ENCODE peak calls at places on chromosomes 16 and 17, in six cellular contexts. V is hepatic stellate cell; Z is HuH-7.5; Q is left cardiac atrium; L is fibroblast of the conjunctiva; O is activated CD4-positive, CD25-positive, alpha-beta regulatory T cell. W is an unnamed sample.
A peak's percentile ranks its signal among the peaks of the same experiment; 100 is the strongest.

GRCh38 chr17:49809056-49809455 is 20.6 kb downstream of the KAT7 start:
- DNase-seq in O (no peak), V (no peak), Z (no peak), Q (no peak), L (no peak), W (no peak)

GRCh38 chr16:3601614-3602319 is 9.6 kb downstream of the SLX4 start:
- DNase-seq in V (no peak), Z (no peak), L (no peak), Q (no peak), O (no peak), W (no peak)

GRCh38 chr17:48995871-48996695 is 1.1 kb upstream of the IGF2BP1 start:
- DNase-seq in O (no peak), Q (no peak), L (no peak), V (peak; percentile 58), Z (peak; percentile 75), W (no peak)

GRCh38 chr16:610513-611381 is 20.0 kb upstream of the WFIKKN1 start:
- DNase-seq in L (no peak), Z (peak; percentile 68), V (no peak), Q (no peak), O (peak; percentile 33), W (no peak)

GRCh38 chr16:56780646-56781045 is 50.7 kb downstream of the NUP93 start:
- DNase-seq in Z (no peak), O (no peak), Q (no peak), V (no peak), L (no peak), W (no peak)

GRCh38 chr17:72618018-72618509 is 474.4 kb downstream of the SLC39A11 start:
- DNase-seq in Q (peak; percentile 27), O (no peak), V (no peak), L (no peak), Z (peak; percentile 29), W (no peak)

GRCh38 chr17:31690118-31690517 is 168.9 kb downstream of the COPRS start:
- DNase-seq in L (no peak), V (no peak), Q (no peak), Z (no peak), O (no peak), W (no peak)

GRCh38 chr16:22358000-22358399 is 16.4 kb downstream of the CDR2 start:
- DNase-seq in Z (no peak), V (no peak), O (no peak), Q (no peak), L (no peak), W (no peak)

GRCh38 chr17:70955441-70955840 is 786.1 kb downstream of the KCNJ2 start:
- DNase-seq in Q (no peak), L (no peak), O (no peak), Z (no peak), V (no peak), W (no peak)

GRCh38 chr16:10504404-10504885 is 76.0 kb downstream of the EMP2 start:
- DNase-seq in Z (no peak), Q (no peak), O (no peak), L (no peak), V (no peak), W (no peak)

GRCh38 chr16:49869731-49870130 is 13.8 kb upstream of the ZNF423 start:
- DNase-seq in V (no peak), O (no peak), L (no peak), Q (no peak), Z (no peak), W (no peak)

GRCh38 chr16:50616883-50617629 is 64.1 kb downstream of the SNX20 start:
- DNase-seq in Z (no peak), V (no peak), O (no peak), L (no peak), Q (no peak), W (no peak)

GRCh38 chr17:28738680-28739384 is 5.0 kb upstream of the TRAF4 start:
- DNase-seq in Q (no peak), V (no peak), Z (no peak), O (no peak), L (no peak), W (no peak)

GRCh38 chr17:78865682-78866390 is 25.2 kb upstream of the USP36 start:
- DNase-seq in V (peak; percentile 74), Z (peak; percentile 79), L (peak; percentile 60), O (peak; percentile 57), Q (peak; percentile 75), W (peak; percentile 33)

GRCh38 chr16:11263737-11264136 is 5.4 kb downstream of the TNP2 start:
- DNase-seq in Q (no peak), O (no peak), Z (no peak), L (no peak), V (no peak), W (no peak)

GRCh38 chr17:38510424-38511125 is 82.3 kb downstream of the ARHGAP23 start:
- DNase-seq in Q (no peak), V (peak; percentile 57), L (no peak), O (no peak), Z (peak; percentile 67), W (no peak)

GRCh38 chr16:832652-833336 is 32.3 kb upstream of the GNG13 start:
- DNase-seq in Z (no peak), V (no peak), L (no peak), Q (no peak), O (no peak), W (no peak)

GRCh38 chr17:50594040-50594618 is 33.6 kb downstream of the CACNA1G start:
- DNase-seq in V (no peak), Z (no peak), O (no peak), Q (no peak), L (no peak), W (no peak)

W was measured in NCI-H2171 treated with DMSO at 0.1 percent for 48 hours.